ENCODE peak calls at places on chromosomes 1 and 21, in eight cellular contexts. S, N, Z, J, D, A, F and M are unnamed samples.
A peak's percentile ranks its signal among the peaks of the same experiment; 100 is the strongest.

GRCh38 chr1:110671323-110671722 is 3.4 kb downstream of the KCNA3 start:
- DNase-seq in Z (no peak), S (no peak), J (no peak), D (no peak), A (no peak), N (no peak), F (no peak), M (no peak)

GRCh38 chr1:28104866-28105467 is 16.6 kb upstream of the EYA3 start:
- DNase-seq in S (no peak), N (no peak), D (peak; percentile 17), A (no peak), F (peak; percentile 60), Z (peak; percentile 70), J (no peak), M (no peak)

GRCh38 chr1:163174524-163175437 is 27.9 kb downstream of the RGS5 start:
- DNase-seq in D (no peak), N (peak; percentile 43), S (peak; percentile 76), A (peak; percentile 44), F (peak; percentile 82), Z (peak; percentile 71), J (no peak), M (no peak)

GRCh38 chr1:154431586-154432373 is 26.6 kb downstream of the IL6R start:
- DNase-seq in S (no peak), J (no peak), A (peak; percentile 88), F (peak; percentile 92), Z (no peak), D (no peak), N (no peak), M (peak; percentile 90)

GRCh38 chr1:8089535-8090228 is 63.6 kb upstream of the ERRFI1 start:
- DNase-seq in N (no peak), S (no peak), Z (no peak), F (peak; percentile 46), A (no peak), J (no peak), D (no peak), M (no peak)

GRCh38 chr1:233916706-233917105 is 12.2 kb downstream of the SLC35F3 start:
- DNase-seq in Z (no peak), A (peak; percentile 43), J (no peak), D (no peak), F (peak; percentile 80), S (no peak), N (no peak), M (no peak)

GRCh38 chr1:185971688-185972087 is 237.5 kb downstream of the HMCN1 start:
- DNase-seq in D (no peak), F (peak; percentile 97), N (no peak), A (peak; percentile 94), S (no peak), J (no peak), Z (no peak), M (peak; percentile 82)

GRCh38 chr21:45819478-45820170 is 161.9 kb upstream of the COL6A1 start:
- DNase-seq in N (no peak), J (no peak), Z (no peak), S (no peak), F (peak; percentile 9), A (no peak), D (no peak), M (no peak)

GRCh38 chr1:9250336-9250585 is 15.7 kb downstream of the H6PD start:
- DNase-seq in A (no peak), D (no peak), J (no peak), F (no peak), S (no peak), N (no peak), Z (no peak), M (no peak)

GRCh38 chr1:7680791-7681165 is 90.3 kb upstream of the VAMP3 start:
- DNase-seq in S (no peak), F (peak; percentile 17), N (no peak), D (no peak), Z (no peak), A (no peak), J (no peak), M (no peak)

GRCh38 chr1:201184734-201185453 is 5.7 kb upstream of the IGFN1 start:
- DNase-seq in N (no peak), D (no peak), F (peak; percentile 65), S (no peak), Z (peak; percentile 59), A (peak; percentile 60), J (no peak), M (peak; percentile 57)

GRCh38 chr1:93178418-93178817 is 1.8 kb downstream of the TMED5 start:
- DNase-seq in D (no peak), S (no peak), J (no peak), Z (no peak), A (no peak), F (peak; percentile 24), N (no peak), M (no peak)

GRCh38 chr21:33132054-33132453 is 62.1 kb downstream of the OLIG1 start:
- DNase-seq in Z (no peak), S (no peak), A (no peak), N (no peak), F (no peak), D (no peak), J (no peak), M (no peak)

DNA sequence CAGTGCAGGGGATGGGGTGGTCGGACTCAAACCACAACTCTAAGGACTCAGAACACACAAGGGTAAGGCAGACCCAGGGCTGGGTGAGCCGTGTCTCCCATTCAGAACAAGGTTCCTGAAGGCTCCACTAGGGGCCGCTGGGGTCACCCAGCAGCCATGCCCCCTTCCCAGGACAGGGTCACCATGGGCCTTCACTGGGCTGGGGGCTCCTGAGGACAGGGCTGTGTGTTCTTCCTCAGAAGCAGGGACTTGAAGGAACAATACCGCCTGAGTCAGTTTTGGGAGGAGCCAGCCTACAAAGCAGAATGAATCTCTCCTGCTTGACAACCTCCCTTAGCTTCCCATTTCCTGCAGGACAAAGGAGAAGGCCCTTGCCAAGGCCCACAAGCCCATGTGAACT is 15.4 kb downstream of the RIMS3 start:
- DNase-seq in Z (peak; percentile 23), F (no peak), N (no peak), J (no peak), A (no peak), D (no peak), S (no peak), M (no peak)
- TF ChIP-seq CTCF in Z (peak; percentile 29), F (peak; percentile 38), N (no peak), J (no peak), A (peak; percentile 38), D (no peak), S (no peak), M (peak; percentile 5)

DNA sequence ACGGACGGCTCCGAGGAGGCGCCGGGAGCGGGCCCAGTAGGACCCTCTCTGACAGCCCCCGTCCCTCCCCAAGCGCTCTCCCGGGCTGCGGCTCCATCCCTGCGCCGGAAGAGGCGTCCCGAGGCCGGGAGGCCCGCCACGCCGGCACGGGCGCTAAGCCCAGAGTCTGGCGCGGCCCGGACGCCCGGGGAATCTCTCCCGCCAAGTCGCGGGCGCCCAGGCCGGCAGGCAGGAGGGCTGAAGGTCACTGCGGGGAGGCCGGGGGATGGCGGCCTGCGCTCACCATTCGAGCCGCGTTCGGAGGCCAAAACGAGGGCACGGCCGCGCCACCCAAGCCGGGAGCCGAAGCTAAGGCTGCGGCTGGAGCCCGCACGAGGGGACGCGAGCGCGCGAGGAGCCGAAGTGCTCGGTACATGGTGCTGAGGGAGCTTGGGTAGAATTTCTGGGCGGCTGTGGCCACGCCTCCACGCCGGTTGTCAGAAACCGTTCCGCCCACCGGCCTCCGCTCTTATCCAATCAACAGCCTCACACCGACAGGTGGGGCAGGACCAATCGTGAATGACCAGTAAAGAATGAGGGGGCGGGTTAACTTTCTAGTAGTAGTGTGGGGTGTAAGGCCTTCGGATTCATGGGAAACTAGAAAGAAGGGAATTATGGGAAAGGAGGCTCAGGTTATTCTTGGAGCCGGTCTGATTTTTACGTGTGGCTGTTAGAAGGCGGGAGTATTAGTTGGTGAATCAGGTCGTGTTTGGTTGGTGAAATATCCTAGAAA is at the start of gene FH:
- DNase-seq in J (peak; percentile 96), A (peak; percentile 95), S (peak; percentile 94), F (peak; percentile 98), N (peak; percentile 95), D (peak; percentile 92), Z (peak; percentile 96), M (peak; percentile 88)
- TF ChIP-seq CTCF in J (no peak), A (no peak), S (no peak), F (no peak), N (no peak), D (no peak), Z (no peak), M (no peak)

GRCh38 chr1:228493141-228494043 is 6.2 kb downstream of the RNF187 start:
- DNase-seq in S (no peak), A (no peak), Z (no peak), F (no peak), D (no peak), N (no peak), J (no peak), M (no peak)
- TF ChIP-seq CTCF in S (no peak), A (no peak), Z (no peak), F (no peak), D (no peak), N (no peak), J (no peak), M (no peak)

GRCh38 chr1:26189751-26190275 is 589 bp upstream of the CATSPER4 start:
- DNase-seq in A (no peak), J (no peak), S (no peak), N (no peak), D (no peak), Z (no peak), F (no peak), M (no peak)

GRCh38 chr1:26188477-26188876 is 1.9 kb upstream of the CATSPER4 start:
- DNase-seq in N (no peak), F (no peak), J (no peak), D (no peak), S (no peak), A (no peak), Z (no peak), M (no peak)

GRCh38 chr1:26191739-26192138 is 1.3 kb downstream of the CATSPER4 start:
- DNase-seq in F (no peak), N (no peak), S (no peak), D (no peak), A (no peak), J (no peak), Z (no peak), M (no peak)

GRCh38 chr1:26189331-26189730 is 1.1 kb upstream of the CATSPER4 start:
- DNase-seq in N (no peak), S (no peak), F (no peak), D (no peak), Z (no peak), J (no peak), A (no peak), M (no peak)

GRCh38 chr1:26190373-26190987 is at the start of gene CATSPER4:
- DNase-seq in J (no peak), F (no peak), S (no peak), Z (no peak), A (no peak), D (no peak), N (no peak), M (no peak)
- TF ChIP-seq CTCF in J (no peak), F (peak; percentile 26), S (peak; percentile 11), Z (no peak), A (peak; percentile 31), D (no peak), N (no peak), M (no peak)